ENCODE peak calls at places on chromosome 13, in ten cellular contexts. L is colonic mucosa; J is foreskin melanocyte; T is stimulated activated CD4-positive, alpha-beta T cell treated with anti-CD3 and anti-CD28 coated beads, Interleukin-4, amount 100 ng/mL, for 48 hours; N is NCI-H2171; Y is AG09309; U is NCI-H2081; E is occipital lobe; Q is cardiac fibroblast; B is T-helper 17 cell. P is an unnamed sample.

GRCh38 chr13:94362411-94362909 is 117.0 kb downstream of the DCT start:
- DNase-seq in Q (peak; percentile 94), T (peak; percentile 41), E (peak; percentile 50), J (peak; percentile 68), Y (peak; percentile 70), N (peak; percentile 72), B (peak; percentile 23), U (peak; percentile 72), L (peak; percentile 66), P (peak; percentile 66)

GRCh38 chr13:113833111-113833830 is 30.6 kb downstream of the GAS6 start:
- DNase-seq in U (no peak), J (no peak), B (no peak), E (no peak), T (no peak), Q (no peak), L (no peak), Y (no peak), N (no peak), P (no peak)

GRCh38 chr13:46339035-46339666 is 47.9 kb downstream of the RUBCNL start:
- DNase-seq in Q (peak; percentile 96), Y (no peak), E (no peak), L (no peak), N (no peak), B (no peak), J (no peak), U (no peak), T (no peak), P (no peak)

GRCh38 chr13:23579072-23579885 is 9.1 kb downstream of the TNFRSF19 start:
- DNase-seq in E (peak; percentile 87), Q (peak; percentile 86), J (peak; percentile 58), B (peak; percentile 91), Y (peak; percentile 28), N (peak; percentile 68), T (peak; percentile 91), L (peak; percentile 95), U (peak; percentile 75), P (peak; percentile 87)

GRCh38 chr13:46903748-46904147 is 6.9 kb upstream of the HTR2A start:
- DNase-seq in T (no peak), B (no peak), L (no peak), Y (no peak), Q (peak; percentile 45), N (no peak), U (no peak), J (no peak), E (no peak), P (no peak)

GRCh38 chr13:27423333-27423732 is 1.1 kb upstream of the GTF3A start:
- DNase-seq in B (no peak), U (no peak), E (no peak), Q (no peak), T (no peak), N (no peak), Y (no peak), J (no peak), L (no peak), P (no peak)

GRCh38 chr13:107901230-107901629 is 314.1 kb downstream of the LIG4 start:
- DNase-seq in Y (no peak), T (no peak), Q (no peak), B (no peak), U (no peak), E (no peak), N (no peak), L (no peak), J (no peak), P (no peak)

GRCh38 chr13:55155046-55155445 is 1985.7 kb upstream of the PRR20A start:
- DNase-seq in N (peak; percentile 47), U (peak; percentile 23), Y (no peak), L (no peak), B (no peak), T (no peak), J (no peak), E (no peak), Q (no peak), P (no peak)

GRCh38 chr13:51914137-51914493 is 52.3 kb downstream of the CCDC70 start:
- DNase-seq in N (no peak), Q (no peak), E (no peak), U (no peak), B (no peak), Y (no peak), T (no peak), J (no peak), L (no peak), P (no peak)

GRCh38 chr13:51192348-51192747 is 29.9 kb upstream of the FAM124A start:
- DNase-seq in E (no peak), U (no peak), Y (no peak), J (no peak), Q (peak; percentile 38), L (no peak), N (no peak), B (no peak), T (no peak), P (no peak)

GRCh38 chr13:112619730-112620639 is 32.0 kb upstream of the TUBGCP3 start:
- DNase-seq in U (peak; percentile 60), Q (peak; percentile 41), J (no peak), T (no peak), B (no peak), Y (no peak), N (peak; percentile 72), E (no peak), L (no peak), P (no peak)

GRCh38 chr13:79688741-79689140 is 207.8 kb downstream of the NDFIP2 start:
- DNase-seq in B (no peak), L (no peak), T (no peak), J (no peak), E (no peak), Y (no peak), N (no peak), U (no peak), Q (no peak), P (no peak)

GRCh38 chr13:100611678-100612492 is 23.3 kb upstream of the GGACT start:
- DNase-seq in J (no peak), Q (no peak), B (no peak), E (no peak), U (no peak), T (no peak), Y (no peak), L (no peak), N (no peak), P (no peak)

GRCh38 chr13:97307882-97308624 is 85.9 kb downstream of the MBNL2 start:
- DNase-seq in T (no peak), L (no peak), Q (peak; percentile 63), Y (no peak), J (peak; percentile 94), U (peak; percentile 9), N (no peak), E (peak; percentile 17), B (no peak), P (no peak)

GRCh38 chr13:113864303-113864890 is 521 bp upstream of the GAS6 start:
- DNase-seq in L (peak; percentile 27), Q (peak; percentile 18), Y (no peak), E (no peak), T (no peak), B (no peak), J (no peak), U (no peak), N (no peak), P (no peak)

GRCh38 chr13:43346427-43346826 is 323.0 kb downstream of the DNAJC15 start:
- DNase-seq in E (no peak), N (no peak), Y (no peak), U (no peak), L (no peak), J (no peak), T (no peak), B (no peak), Q (no peak), P (no peak)

GRCh38 chr13:34634443-34634842 is 307.6 kb upstream of the NBEA start:
- DNase-seq in L (no peak), U (no peak), T (no peak), B (no peak), Y (no peak), Q (no peak), J (no peak), N (no peak), E (no peak), P (no peak)

GRCh38 chr13:75635621-75636338 is at the start of gene LMO7:
- DNase-seq in Q (peak; percentile 56), J (no peak), N (no peak), Y (no peak), U (no peak), B (peak; percentile 45), L (peak; percentile 65), E (no peak), T (peak; percentile 17), P (no peak)

GRCh38 chr13:102317593-102317992 is 84.3 kb downstream of the FGF14 start:
- DNase-seq in J (no peak), Y (no peak), L (peak; percentile 55), B (no peak), T (no peak), U (no peak), N (no peak), E (no peak), Q (peak; percentile 38), P (no peak)

GRCh38 chr13:50805805-50806204 is 37.7 kb downstream of the DLEU7 start:
- DNase-seq in J (no peak), E (no peak), Y (no peak), T (no peak), U (no peak), L (no peak), N (peak; percentile 10), B (no peak), Q (peak; percentile 51), P (no peak)

GRCh38 chr13:112782433-112783010 is 92.7 kb downstream of the ATP11A start:
- DNase-seq in Q (no peak), B (no peak), Y (no peak), J (no peak), L (no peak), U (peak; percentile 38), N (no peak), E (no peak), T (no peak), P (no peak)

GRCh38 chr13:21435231-21435630 is 23.9 kb downstream of the ZDHHC20 start:
- DNase-seq in Y (no peak), U (no peak), J (no peak), B (no peak), L (no peak), E (no peak), N (no peak), Q (no peak), T (no peak), P (no peak)

GRCh38 chr13:70580825-70581224 is 472.6 kb upstream of the KLHL1 start:
- DNase-seq in T (no peak), N (no peak), J (no peak), E (no peak), Q (no peak), B (no peak), Y (no peak), U (no peak), L (no peak), P (no peak)

GRCh38 chr13:45393941-45394570 is 24.1 kb downstream of the SLC25A30 start:
- DNase-seq in B (no peak), T (no peak), E (peak; percentile 10), Y (no peak), N (peak; percentile 58), J (peak; percentile 14), L (no peak), U (peak; percentile 57), Q (peak; percentile 63), P (no peak)

GRCh38 chr13:23020246-23020843 is 160.4 kb upstream of the SGCG start:
- DNase-seq in J (peak; percentile 26), B (no peak), Y (peak; percentile 11), E (no peak), L (peak; percentile 35), T (no peak), N (no peak), Q (peak; percentile 68), U (peak; percentile 61), P (no peak)

GRCh38 chr13:27619711-27620376 is 485 bp downstream of the LNX2 start:
- DNase-seq in Q (peak; percentile 33), T (peak; percentile 30), Y (no peak), J (peak; percentile 12), E (peak; percentile 63), L (peak; percentile 43), B (peak; percentile 27), U (peak; percentile 54), N (no peak), P (no peak)

GRCh38 chr13:35736876-35737275 is 260.4 kb upstream of the MAB21L1 start:
- DNase-seq in U (no peak), B (no peak), Y (no peak), J (no peak), T (no peak), Q (no peak), E (no peak), L (no peak), N (no peak), P (no peak)

GRCh38 chr13:97369269-97369893 is 64.6 kb upstream of the RAP2A start:
- DNase-seq in Q (peak; percentile 31), T (no peak), U (no peak), B (no peak), E (no peak), L (no peak), J (no peak), N (no peak), Y (no peak), P (no peak)

P was measured in stimulated activated effector memory CD8-positive, alpha-beta T cell treated with anti-CD3 and anti-CD28 coated beads, Interleukin-12 subunit alpha, Interleukin-12 subunit beta, amount 100 ng/mL, for 72 hours.